ENCODE peak calls at places on chromosome 7, in five cellular contexts. One of them, this sample, is unnamed.
A peak's percentile ranks its signal among the peaks of the same experiment; 100 is the strongest.

GRCh38 chr7:155489158-155489840 is 31.4 kb downstream of the EN2 start:
- DNase-seq in PC-3: no peak
- DNase-seq in cardiac muscle cell: no peak
- DNase-seq in A549: no peak
- DNase-seq in CD8-positive, alpha-beta T cell: no peak
- DNase-seq in this sample: no peak

GRCh38 chr7:143355450-143356385 is 6.8 kb downstream of the FAM131B start:
- DNase-seq in PC-3: no peak
- DNase-seq in cardiac muscle cell: no peak
- DNase-seq in A549: peak; percentile 12
- DNase-seq in CD8-positive, alpha-beta T cell: no peak
- DNase-seq in this sample: no peak

GRCh38 chr7:29086545-29086944 is 59.8 kb downstream of the CPVL start:
- DNase-seq in PC-3: no peak
- DNase-seq in cardiac muscle cell: no peak
- DNase-seq in A549: no peak
- DNase-seq in CD8-positive, alpha-beta T cell: no peak
- DNase-seq in this sample: no peak

GRCh38 chr7:149625947-149626392 is 128.4 kb upstream of the ZNF746 start:
- DNase-seq in PC-3: no peak
- DNase-seq in cardiac muscle cell: no peak
- DNase-seq in A549: no peak
- DNase-seq in CD8-positive, alpha-beta T cell: no peak
- DNase-seq in this sample: no peak

GRCh38 chr7:114973147-114973546 is 51.3 kb downstream of the MDFIC start:
- DNase-seq in PC-3: peak; percentile 40
- DNase-seq in cardiac muscle cell: peak; percentile 77
- DNase-seq in A549: no peak
- DNase-seq in CD8-positive, alpha-beta T cell: no peak
- DNase-seq in this sample: no peak

GRCh38 chr7:16409777-16410176 is 11.6 kb downstream of the CRPPA start:
- DNase-seq in PC-3: no peak
- DNase-seq in cardiac muscle cell: peak; percentile 40
- DNase-seq in A549: no peak
- DNase-seq in CD8-positive, alpha-beta T cell: no peak
- DNase-seq in this sample: no peak

GRCh38 chr7:36084485-36085091 is 68.5 kb upstream of the EEPD1 start:
- DNase-seq in PC-3: peak; percentile 55
- DNase-seq in cardiac muscle cell: peak; percentile 71
- DNase-seq in A549: peak; percentile 72
- DNase-seq in CD8-positive, alpha-beta T cell: no peak
- DNase-seq in this sample: peak; percentile 50

GRCh38 chr7:12493866-12494265 is 76.7 kb upstream of the SCIN start:
- DNase-seq in PC-3: peak; percentile 75
- DNase-seq in cardiac muscle cell: no peak
- DNase-seq in A549: no peak
- DNase-seq in CD8-positive, alpha-beta T cell: no peak
- DNase-seq in this sample: no peak

GRCh38 chr7:34991938-34992840 is 45.1 kb downstream of the DPY19L1 start:
- DNase-seq in PC-3: peak; percentile 75
- DNase-seq in cardiac muscle cell: peak; percentile 79
- DNase-seq in A549: peak; percentile 44
- DNase-seq in CD8-positive, alpha-beta T cell: peak; percentile 16
- DNase-seq in this sample: no peak

GRCh38 chr7:128020161-128020560 is 11.1 kb downstream of the LRRC4 start:
- DNase-seq in PC-3: no peak
- DNase-seq in cardiac muscle cell: no peak
- DNase-seq in A549: peak; percentile 48
- DNase-seq in CD8-positive, alpha-beta T cell: no peak
- DNase-seq in this sample: peak; percentile 57
- TF ChIP-seq CTCF in PC-3: peak; percentile 67
- TF ChIP-seq CTCF in cardiac muscle cell: peak; percentile 24
- TF ChIP-seq CTCF in A549: peak; percentile 50
- TF ChIP-seq CTCF in CD8-positive, alpha-beta T cell: no peak
- TF ChIP-seq CTCF in this sample: peak; percentile 90

GRCh38 chr7:151732834-151733585 is 143.9 kb downstream of the PRKAG2 start:
- DNase-seq in PC-3: no peak
- DNase-seq in cardiac muscle cell: no peak
- DNase-seq in A549: no peak
- DNase-seq in CD8-positive, alpha-beta T cell: no peak
- DNase-seq in this sample: no peak

GRCh38 chr7:151735186-151735853 is 141.6 kb downstream of the PRKAG2 start:
- DNase-seq in PC-3: no peak
- DNase-seq in cardiac muscle cell: no peak
- DNase-seq in A549: no peak
- DNase-seq in CD8-positive, alpha-beta T cell: no peak
- DNase-seq in this sample: no peak

GRCh38 chr7:151738925-151739324 is 138.0 kb downstream of the PRKAG2 start:
- DNase-seq in PC-3: no peak
- DNase-seq in cardiac muscle cell: no peak
- DNase-seq in A549: no peak
- DNase-seq in CD8-positive, alpha-beta T cell: no peak
- DNase-seq in this sample: no peak

GRCh38 chr7:151735854-151736402 is 141.0 kb downstream of the PRKAG2 start:
- DNase-seq in PC-3: no peak
- DNase-seq in cardiac muscle cell: no peak
- DNase-seq in A549: no peak
- DNase-seq in CD8-positive, alpha-beta T cell: no peak
- DNase-seq in this sample: no peak

DNA sequence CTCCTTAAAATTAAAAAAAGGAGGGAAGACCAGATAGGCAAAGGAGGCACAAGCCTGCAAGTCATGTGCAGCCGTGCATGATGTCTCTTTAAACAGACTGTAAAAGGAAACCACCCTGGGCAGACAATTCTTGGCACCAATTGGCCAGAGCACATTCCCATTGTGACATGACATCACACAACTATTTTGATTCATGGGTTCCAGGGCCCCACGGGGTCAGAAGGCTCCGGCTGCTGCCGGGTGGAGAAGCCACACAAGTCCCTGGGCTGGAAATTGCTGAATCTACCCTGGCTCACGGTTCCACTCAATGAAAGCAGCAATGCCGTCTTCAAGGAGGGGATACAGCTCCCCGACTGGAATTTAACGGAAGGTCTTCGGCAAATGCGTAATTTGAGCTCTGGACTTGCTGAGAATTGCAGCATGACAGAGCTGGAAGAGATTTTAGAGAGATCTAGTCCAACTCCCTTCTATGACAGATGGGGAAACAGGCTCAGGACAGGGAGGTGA is 140.5 kb downstream of the PRKAG2 start:
- DNase-seq in PC-3: peak; percentile 81
- DNase-seq in cardiac muscle cell: peak; percentile 92
- DNase-seq in A549: peak; percentile 84
- DNase-seq in CD8-positive, alpha-beta T cell: no peak
- DNase-seq in this sample: peak; percentile 28
- TF ChIP-seq CTCF in PC-3: no peak
- TF ChIP-seq CTCF in cardiac muscle cell: no peak
- TF ChIP-seq CTCF in A549: no peak
- TF ChIP-seq CTCF in CD8-positive, alpha-beta T cell: no peak
- TF ChIP-seq CTCF in this sample: no peak

GRCh38 chr7:82964150-82964882 is 198.4 kb downstream of the PCLO start:
- DNase-seq in PC-3: no peak
- DNase-seq in cardiac muscle cell: no peak
- DNase-seq in A549: no peak
- DNase-seq in CD8-positive, alpha-beta T cell: no peak
- DNase-seq in this sample: no peak
- TF ChIP-seq CTCF in PC-3: no peak
- TF ChIP-seq CTCF in cardiac muscle cell: no peak
- TF ChIP-seq CTCF in A549: no peak
- TF ChIP-seq CTCF in CD8-positive, alpha-beta T cell: no peak
- TF ChIP-seq CTCF in this sample: no peak

GRCh38 chr7:52753855-52754254 is 281.6 kb upstream of the POM121L12 start:
- DNase-seq in PC-3: no peak
- DNase-seq in cardiac muscle cell: no peak
- DNase-seq in A549: no peak
- DNase-seq in CD8-positive, alpha-beta T cell: no peak
- DNase-seq in this sample: no peak

GRCh38 chr7:52747817-52748216 is 287.6 kb upstream of the POM121L12 start:
- DNase-seq in PC-3: no peak
- DNase-seq in cardiac muscle cell: no peak
- DNase-seq in A549: no peak
- DNase-seq in CD8-positive, alpha-beta T cell: no peak
- DNase-seq in this sample: no peak

GRCh38 chr7:52749880-52750279 is 285.6 kb upstream of the POM121L12 start:
- DNase-seq in PC-3: no peak
- DNase-seq in cardiac muscle cell: no peak
- DNase-seq in A549: no peak
- DNase-seq in CD8-positive, alpha-beta T cell: no peak
- DNase-seq in this sample: peak; percentile 14
- TF ChIP-seq CTCF in PC-3: no peak
- TF ChIP-seq CTCF in cardiac muscle cell: no peak
- TF ChIP-seq CTCF in A549: no peak
- TF ChIP-seq CTCF in CD8-positive, alpha-beta T cell: no peak
- TF ChIP-seq CTCF in this sample: no peak

GRCh38 chr7:133911724-133912123 is 215.4 kb upstream of the LRGUK start:
- DNase-seq in PC-3: no peak
- DNase-seq in cardiac muscle cell: no peak
- DNase-seq in A549: no peak
- DNase-seq in CD8-positive, alpha-beta T cell: no peak
- DNase-seq in this sample: no peak

GRCh38 chr7:133919810-133920209 is 207.3 kb upstream of the LRGUK start:
- DNase-seq in PC-3: no peak
- DNase-seq in cardiac muscle cell: no peak
- DNase-seq in A549: no peak
- DNase-seq in CD8-positive, alpha-beta T cell: no peak
- DNase-seq in this sample: no peak

GRCh38 chr7:133912916-133913697 is 214.0 kb upstream of the LRGUK start:
- DNase-seq in PC-3: peak; percentile 81
- DNase-seq in cardiac muscle cell: no peak
- DNase-seq in A549: no peak
- DNase-seq in CD8-positive, alpha-beta T cell: no peak
- DNase-seq in this sample: no peak

GRCh38 chr7:133921635-133922182 is 205.4 kb upstream of the LRGUK start:
- DNase-seq in PC-3: no peak
- DNase-seq in cardiac muscle cell: no peak
- DNase-seq in A549: no peak
- DNase-seq in CD8-positive, alpha-beta T cell: no peak
- DNase-seq in this sample: no peak

GRCh38 chr7:133916621-133917020 is 210.5 kb upstream of the LRGUK start:
- DNase-seq in PC-3: no peak
- DNase-seq in cardiac muscle cell: no peak
- DNase-seq in A549: no peak
- DNase-seq in CD8-positive, alpha-beta T cell: no peak
- DNase-seq in this sample: no peak
- TF ChIP-seq CTCF in PC-3: no peak
- TF ChIP-seq CTCF in cardiac muscle cell: no peak
- TF ChIP-seq CTCF in A549: no peak
- TF ChIP-seq CTCF in CD8-positive, alpha-beta T cell: no peak
- TF ChIP-seq CTCF in this sample: no peak

DNA sequence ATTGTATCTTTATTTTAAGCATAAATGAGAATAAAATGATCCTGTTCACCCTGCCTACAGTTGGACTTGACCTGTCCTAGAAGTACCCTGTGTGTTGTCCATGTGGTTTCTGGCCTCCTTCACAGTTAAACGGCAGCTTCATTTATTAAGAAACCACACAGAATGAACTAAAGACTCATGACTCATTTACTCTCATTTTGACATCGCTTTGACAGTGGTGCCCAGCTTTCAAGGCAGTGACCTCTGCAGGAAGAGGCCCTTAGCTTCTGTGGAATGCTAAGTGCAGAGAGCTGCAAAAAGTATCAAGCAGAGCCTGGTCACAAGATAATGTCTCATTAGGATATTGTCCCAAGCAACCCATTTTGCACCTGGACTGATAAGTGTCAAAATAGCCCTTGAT is 93.4 kb downstream of the AVL9 start:
- DNase-seq in PC-3: peak; percentile 28
- DNase-seq in cardiac muscle cell: peak; percentile 88
- DNase-seq in A549: peak; percentile 35
- DNase-seq in CD8-positive, alpha-beta T cell: no peak
- DNase-seq in this sample: no peak
- TF ChIP-seq CTCF in PC-3: no peak
- TF ChIP-seq CTCF in cardiac muscle cell: peak; percentile 28
- TF ChIP-seq CTCF in A549: no peak
- TF ChIP-seq CTCF in CD8-positive, alpha-beta T cell: no peak
- TF ChIP-seq CTCF in this sample: no peak

DNA sequence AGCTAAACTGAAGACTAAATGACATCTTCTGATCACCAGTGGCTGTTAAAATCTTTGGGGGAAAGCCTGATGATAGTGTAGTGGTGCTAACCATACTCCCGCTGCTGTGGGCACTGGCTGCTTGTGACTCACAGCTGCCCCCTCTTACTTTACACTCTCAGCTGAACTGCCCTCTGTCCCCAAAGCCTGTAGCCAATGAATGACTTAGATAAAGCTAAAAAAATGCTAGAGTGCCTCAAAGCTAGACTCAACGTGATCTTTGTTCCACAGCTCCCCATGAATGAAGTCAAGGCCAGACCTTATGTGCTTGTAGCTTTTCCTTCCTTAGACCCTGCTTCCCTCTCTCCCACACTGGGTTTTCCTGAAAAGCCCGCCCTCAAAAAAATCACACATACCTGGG is 6.5 kb downstream of the ZC3HAV1L start:
- DNase-seq in PC-3: no peak
- DNase-seq in cardiac muscle cell: no peak
- DNase-seq in A549: no peak
- DNase-seq in CD8-positive, alpha-beta T cell: no peak
- DNase-seq in this sample: no peak
- TF ChIP-seq CTCF in PC-3: no peak
- TF ChIP-seq CTCF in cardiac muscle cell: no peak
- TF ChIP-seq CTCF in A549: no peak
- TF ChIP-seq CTCF in CD8-positive, alpha-beta T cell: no peak
- TF ChIP-seq CTCF in this sample: no peak

This sample was measured in endothelial cell.